ENCODE peak calls at places on chromosomes 13 and 19, in six cellular contexts. G is GM06990, Y is Calu3, S is lung, F is tibial nerve, D is fibroblast of mammary gland. P is an unnamed sample.

GRCh38 chr19:47863514-47863936 is 4.5 kb downstream of the TPRX2 start:
- DNase-seq in G (peak), Y (peak), D (peak), S (peak), F (peak), P (peak)

GRCh38 chr13:26971990-26972888 is 199.4 kb downstream of the USP12 start:
- DNase-seq in Y (peak), F (no peak), D (peak), G (peak), S (no peak), P (no peak)

GRCh38 chr19:18204394-18205179 is 745 bp upstream of the RAB3A start:
- DNase-seq in D (peak), G (no peak), Y (peak), S (peak), F (no peak), P (no peak)

GRCh38 chr19:33662391-33662790 is 40.6 kb downstream of the CHST8 start:
- DNase-seq in F (no peak), D (no peak), Y (no peak), G (no peak), S (no peak), P (no peak)

GRCh38 chr13:31310781-31311180 is 111.0 kb downstream of the B3GLCT start:
- DNase-seq in D (no peak), F (no peak), Y (no peak), G (no peak), S (no peak), P (no peak)

GRCh38 chr19:17328517-17329060 is 6.1 kb downstream of the ANO8 start:
- DNase-seq in S (no peak), D (no peak), G (no peak), F (no peak), Y (no peak), P (no peak)

GRCh38 chr13:95349267-95349666 is 48.0 kb upstream of the ABCC4 start:
- DNase-seq in Y (no peak), G (no peak), S (no peak), D (peak), F (no peak), P (no peak)

GRCh38 chr13:44825951-44826350 is 163.3 kb downstream of the NUFIP1 start:
- DNase-seq in S (no peak), D (no peak), F (no peak), G (no peak), Y (no peak), P (no peak)

GRCh38 chr19:39937094-39937493 is 2.7 kb upstream of the FCGBP start:
- DNase-seq in F (no peak), G (no peak), S (no peak), Y (peak), D (no peak), P (no peak)

GRCh38 chr13:40624338-40624737 is 42.1 kb downstream of the FOXO1 start:
- DNase-seq in G (no peak), D (peak), S (no peak), F (no peak), Y (no peak), P (no peak)

GRCh38 chr13:74145249-74145970 is 11.2 kb upstream of the KLF12 start:
- DNase-seq in D (peak), S (no peak), G (no peak), Y (no peak), F (no peak), P (no peak)

GRCh38 chr19:37943480-37943879 is 36.5 kb downstream of the SIPA1L3 start:
- DNase-seq in F (no peak), G (no peak), D (no peak), S (no peak), Y (no peak), P (no peak)

GRCh38 chr13:113153810-113154748 is 4.4 kb upstream of the PROZ start:
- DNase-seq in F (peak), Y (peak), S (peak), G (peak), D (peak), P (no peak)

GRCh38 chr19:41161903-41162302 is 31.1 kb upstream of the CYP2S1 start:
- DNase-seq in Y (no peak), D (no peak), S (no peak), G (no peak), F (no peak), P (no peak)

GRCh38 chr19:15429825-15430467 is 11.2 kb upstream of the AKAP8L start:
- DNase-seq in Y (no peak), S (no peak), D (no peak), G (no peak), F (no peak), P (no peak)

GRCh38 chr13:99805361-99805760 is 166.2 kb downstream of the ZIC5 start:
- DNase-seq in D (no peak), F (no peak), Y (no peak), S (no peak), G (no peak), P (no peak)

GRCh38 chr13:112245959-112246358 is 130.2 kb upstream of the SPACA7 start:
- DNase-seq in F (no peak), Y (no peak), D (no peak), G (no peak), S (peak), P (no peak)

GRCh38 chr13:111217661-111218060 is 102.6 kb downstream of the ARHGEF7 start:
- DNase-seq in G (no peak), Y (no peak), F (no peak), D (peak), S (peak), P (no peak)

GRCh38 chr19:13429563-13429962 is 76.7 kb downstream of the CACNA1A start:
- DNase-seq in D (no peak), G (no peak), F (no peak), S (no peak), Y (no peak), P (no peak)

GRCh38 chr13:113726961-113727411 is 32.0 kb upstream of the TMEM255B start:
- DNase-seq in D (peak), F (no peak), Y (no peak), S (no peak), G (no peak), P (no peak)

GRCh38 chr19:46890423-46891170 is 29.8 kb downstream of the ARHGAP35 start:
- DNase-seq in G (no peak), Y (peak), S (no peak), F (no peak), D (peak), P (no peak)

GRCh38 chr13:27339299-27339698 is 68.7 kb downstream of the RASL11A start:
- DNase-seq in G (no peak), Y (peak), D (peak), S (no peak), F (no peak), P (peak)

GRCh38 chr13:34208326-34208725 is 390.4 kb downstream of the RFC3 start:
- DNase-seq in F (no peak), S (no peak), D (peak), G (no peak), Y (no peak), P (no peak)

GRCh38 chr13:114002771-114003321 is 29.0 kb upstream of the C13orf46 start:
- DNase-seq in G (no peak), D (no peak), S (no peak), F (no peak), Y (no peak), P (no peak)

GRCh38 chr19:48738557-48739399 is 1.6 kb downstream of the RASIP1 start:
- DNase-seq in D (peak), S (peak), G (peak), Y (peak), F (peak), P (no peak)

GRCh38 chr13:46295531-46296464 is 84.1 kb downstream of the LRRC63 start:
- DNase-seq in D (peak), S (peak), F (no peak), G (peak), Y (no peak), P (peak)

GRCh38 chr13:112690242-112690943 is 555 bp downstream of the ATP11A start:
- DNase-seq in F (no peak), G (no peak), Y (no peak), D (no peak), S (no peak), P (no peak)

DNA sequence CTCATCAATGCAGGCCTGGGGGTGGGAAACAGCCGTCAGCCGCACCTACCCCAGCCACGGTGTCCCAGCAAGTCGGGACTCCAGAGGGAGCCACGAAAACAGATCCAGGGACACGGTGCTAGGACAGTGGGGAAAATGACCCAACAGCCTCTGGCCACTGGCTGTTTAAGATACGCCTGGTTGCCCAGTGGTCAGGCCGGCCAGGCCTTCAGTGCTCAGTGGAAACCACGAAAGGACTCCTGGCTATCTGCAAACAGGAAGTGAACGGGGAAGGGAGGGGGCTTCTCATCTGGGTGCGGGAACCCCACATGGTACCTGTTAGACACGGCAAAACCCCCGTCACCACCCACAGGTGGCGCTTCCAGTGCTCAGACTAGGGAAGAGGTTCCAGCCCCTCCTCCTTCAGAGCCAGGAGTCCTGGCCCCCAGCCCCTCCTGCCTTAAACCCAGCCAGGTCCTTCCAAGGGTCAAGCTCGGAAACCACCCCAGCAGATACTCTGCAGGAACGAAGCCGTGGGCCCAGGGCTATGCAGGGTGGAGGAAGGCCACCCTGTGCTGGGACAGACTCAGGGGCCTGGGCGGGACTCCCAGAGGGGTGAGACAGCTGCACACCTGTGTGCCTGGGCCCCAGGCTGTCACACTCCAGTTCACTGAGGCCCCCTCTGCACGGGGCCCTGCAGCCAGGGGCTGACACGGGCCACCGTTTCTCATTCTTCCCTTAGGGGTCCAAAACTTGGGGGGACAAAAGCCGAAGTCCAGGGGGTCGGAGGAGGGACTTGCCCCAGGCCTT is 4.5 kb downstream of the PPP1R12C start:
- DNase-seq in S (no peak), F (no peak), G (no peak), Y (no peak), D (no peak), P (no peak)
- TF ChIP-seq CTCF in S (no peak), F (no peak), G (peak), Y (no peak), D (no peak), P (peak)

GRCh38 chr19:29889702-29890101 is 52.3 kb upstream of the URI1 start:
- DNase-seq in D (no peak), G (no peak), F (no peak), Y (no peak), S (no peak), P (no peak)

GRCh38 chr19:29884466-29884865 is 57.6 kb upstream of the URI1 start:
- DNase-seq in D (no peak), F (no peak), Y (no peak), G (no peak), S (no peak), P (no peak)

GRCh38 chr19:29890392-29890791 is 51.6 kb upstream of the URI1 start:
- DNase-seq in D (no peak), F (no peak), S (no peak), G (no peak), Y (no peak), P (no peak)

GRCh38 chr19:29886535-29886934 is 55.5 kb upstream of the URI1 start:
- DNase-seq in F (no peak), S (no peak), Y (no peak), G (no peak), D (no peak), P (no peak)

GRCh38 chr19:29887498-29887897 is 54.5 kb upstream of the URI1 start:
- DNase-seq in D (no peak), F (no peak), G (no peak), Y (no peak), S (no peak), P (no peak)
- TF ChIP-seq CTCF in D (no peak), F (no peak), G (no peak), Y (no peak), S (no peak), P (no peak)

GRCh38 chr19:53621885-53622710 is 9.7 kb upstream of the DPRX start:
- DNase-seq in S (no peak), D (no peak), Y (no peak), F (no peak), G (no peak), P (no peak)

GRCh38 chr19:53631949-53632407 is at the start of gene DPRX:
- DNase-seq in S (no peak), Y (no peak), D (no peak), G (no peak), F (no peak), P (no peak)

GRCh38 chr19:53624776-53625540 is 6.8 kb upstream of the DPRX start:
- DNase-seq in S (no peak), Y (no peak), F (no peak), G (no peak), D (no peak), P (no peak)

GRCh38 chr19:53626941-53627340 is 4.9 kb upstream of the DPRX start:
- DNase-seq in S (no peak), Y (no peak), D (no peak), G (no peak), F (no peak), P (no peak)
- TF ChIP-seq CTCF in S (no peak), Y (no peak), D (no peak), G (no peak), F (no peak), P (no peak)

DNA sequence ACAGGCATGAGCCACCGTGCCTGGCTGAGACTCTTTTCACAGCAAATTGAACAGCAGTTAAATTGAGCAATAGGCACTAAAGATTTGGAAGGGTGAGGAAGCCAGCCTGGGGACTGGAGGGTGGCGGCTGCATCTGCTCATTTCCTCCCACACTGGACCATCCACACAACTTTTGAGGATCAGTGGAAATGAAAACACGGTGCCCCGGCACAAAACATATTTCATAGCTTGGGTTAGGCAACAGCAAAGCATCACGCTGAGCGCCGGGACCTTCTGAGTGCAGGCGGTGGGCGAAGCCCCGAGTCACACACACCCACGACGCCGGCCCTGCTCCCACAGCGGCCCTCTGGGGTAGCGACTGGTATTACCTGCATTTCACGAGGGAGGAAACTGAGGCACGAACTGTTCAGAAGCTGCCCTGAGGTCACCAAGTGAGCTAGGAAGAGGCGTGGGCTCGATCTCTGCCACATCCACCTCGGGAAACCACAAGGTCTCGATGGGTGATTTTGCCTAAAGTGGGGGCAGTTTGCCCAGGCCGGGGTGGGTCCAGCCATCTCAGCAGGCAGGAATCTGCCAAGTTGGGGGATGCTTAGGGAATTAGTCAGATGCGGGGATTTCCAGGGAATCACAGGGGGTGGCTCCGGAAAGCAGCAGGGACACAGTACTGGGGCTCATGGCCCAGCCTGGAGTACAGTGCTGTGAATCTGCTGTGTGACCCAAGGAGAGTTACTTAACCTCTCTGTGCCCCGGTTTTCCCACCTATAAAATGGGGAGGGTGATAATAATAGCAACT is 3.5 kb upstream of the SBNO2 start:
- DNase-seq in D (peak), F (no peak), S (no peak), G (no peak), Y (peak), P (no peak)
- TF ChIP-seq CTCF in D (peak), F (no peak), S (no peak), G (no peak), Y (no peak), P (no peak)

GRCh38 chr19:10870955-10871603 is at the start of gene CARM1:
- DNase-seq in S (peak), Y (peak), D (peak), F (peak), G (peak), P (peak)
- TF ChIP-seq CTCF in S (peak), Y (peak), D (no peak), F (peak), G (peak), P (peak)

DNA sequence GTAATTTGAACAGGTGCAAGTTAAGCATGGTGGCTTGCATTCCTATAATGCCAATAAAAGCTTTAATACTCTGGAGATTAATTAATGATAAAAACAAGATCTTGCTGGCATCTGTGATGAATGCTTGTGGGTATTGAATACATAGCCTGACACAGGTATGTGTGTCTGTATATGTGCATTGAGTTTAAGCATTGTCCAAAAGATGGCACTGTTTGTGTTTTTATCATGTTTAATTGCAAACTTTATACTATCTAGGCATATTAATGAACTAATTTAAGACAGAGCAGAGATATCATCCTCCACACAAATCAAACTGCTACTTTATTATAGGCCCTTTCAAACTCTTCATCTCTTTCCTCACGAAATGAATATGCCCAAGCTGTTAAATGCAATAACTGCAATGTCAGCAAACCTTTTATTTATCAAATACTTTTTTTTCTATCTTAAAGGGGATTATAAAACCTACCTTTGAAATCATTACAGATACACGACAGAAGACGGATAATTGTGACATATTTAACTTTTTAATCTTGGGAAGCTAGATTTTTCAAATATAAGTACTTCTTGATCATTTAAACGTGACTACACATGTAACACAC is 86.5 kb downstream of the TNFSF11 start:
- DNase-seq in G (no peak), S (no peak), F (no peak), Y (no peak), D (peak), P (no peak)
- TF ChIP-seq CTCF in G (peak), S (no peak), F (no peak), Y (no peak), D (peak), P (peak)

GRCh38 chr13:70518081-70518480 is 409.8 kb upstream of the KLHL1 start:
- DNase-seq in F (no peak), G (no peak), D (no peak), S (no peak), Y (no peak), P (no peak)

GRCh38 chr13:70527553-70527952 is 419.3 kb upstream of the KLHL1 start:
- DNase-seq in F (no peak), G (no peak), Y (no peak), S (no peak), D (no peak), P (no peak)

GRCh38 chr13:70520275-70520674 is 412.0 kb upstream of the KLHL1 start:
- DNase-seq in S (no peak), G (no peak), D (no peak), Y (no peak), F (no peak), P (no peak)

DNA sequence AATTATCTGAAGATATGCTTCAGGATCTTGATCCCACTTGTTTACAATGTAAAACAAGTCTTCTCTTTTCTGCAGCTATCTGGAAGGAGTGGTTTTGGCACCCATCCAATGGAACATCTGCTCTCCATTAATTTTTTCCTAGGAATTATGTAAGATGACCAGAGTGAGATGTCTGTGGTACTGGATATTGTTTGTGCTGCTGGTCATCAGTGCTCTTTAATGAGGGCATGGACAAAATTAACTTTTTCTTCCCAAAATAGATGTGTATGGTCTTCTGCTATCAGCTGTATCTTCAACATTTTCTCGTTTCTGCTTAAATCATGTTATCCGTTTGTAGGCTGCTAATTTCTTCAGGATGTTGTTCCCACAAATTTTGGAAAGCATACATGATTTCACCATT is 415.4 kb upstream of the KLHL1 start:
- DNase-seq in F (no peak), D (peak), Y (no peak), S (no peak), G (no peak), P (no peak)
- TF ChIP-seq CTCF in F (no peak), D (no peak), Y (no peak), S (no peak), G (no peak), P (no peak)